ENCODE peak calls at places on chromosomes 13 and 19, in ten cellular contexts. One of them, this sample, is unnamed.

GRCh38 chr13:73898276-73898675 is 235.9 kb downstream of the KLF12 start:
- DNase-seq in ovary: no peak
- DNase-seq in NCI-H82: no peak
- DNase-seq in ascending aorta: no peak
- DNase-seq in T-helper 17 cell: no peak
- DNase-seq in SK-MEL-5: no peak
- DNase-seq in glutamatergic neuron: no peak
- DNase-seq in GM04503: no peak
- DNase-seq in GM19239: no peak
- DNase-seq in WTC11: no peak
- DNase-seq in this sample: no peak

GRCh38 chr19:13001502-13002388 is 6.5 kb downstream of the NFIX start:
- DNase-seq in ovary: peak; percentile 87
- DNase-seq in NCI-H82: no peak
- DNase-seq in ascending aorta: peak; percentile 85
- DNase-seq in T-helper 17 cell: no peak
- DNase-seq in SK-MEL-5: no peak
- DNase-seq in glutamatergic neuron: no peak
- DNase-seq in GM04503: no peak
- DNase-seq in GM19239: no peak
- DNase-seq in WTC11: no peak
- DNase-seq in this sample: no peak

GRCh38 chr13:58043971-58044370 is 412.4 kb downstream of the PCDH17 start:
- DNase-seq in ovary: no peak
- DNase-seq in NCI-H82: no peak
- DNase-seq in ascending aorta: no peak
- DNase-seq in T-helper 17 cell: no peak
- DNase-seq in SK-MEL-5: no peak
- DNase-seq in glutamatergic neuron: no peak
- DNase-seq in GM04503: no peak
- DNase-seq in GM19239: no peak
- DNase-seq in WTC11: no peak
- DNase-seq in this sample: no peak

GRCh38 chr13:30382836-30383525 is 39.3 kb upstream of the UBE2L5 start:
- DNase-seq in ovary: no peak
- DNase-seq in NCI-H82: peak; percentile 90
- DNase-seq in ascending aorta: peak; percentile 50
- DNase-seq in T-helper 17 cell: no peak
- DNase-seq in SK-MEL-5: no peak
- DNase-seq in glutamatergic neuron: no peak
- DNase-seq in GM04503: no peak
- DNase-seq in GM19239: no peak
- DNase-seq in WTC11: no peak
- DNase-seq in this sample: no peak

GRCh38 chr13:114064516-114065140 is 67.8 kb downstream of the RASA3 start:
- DNase-seq in ovary: peak; percentile 68
- DNase-seq in NCI-H82: no peak
- DNase-seq in ascending aorta: no peak
- DNase-seq in T-helper 17 cell: no peak
- DNase-seq in SK-MEL-5: peak; percentile 99
- DNase-seq in glutamatergic neuron: no peak
- DNase-seq in GM04503: no peak
- DNase-seq in GM19239: no peak
- DNase-seq in WTC11: no peak
- DNase-seq in this sample: no peak

GRCh38 chr13:49444517-49445395 is 682 bp downstream of the SETDB2 start:
- DNase-seq in ovary: no peak
- DNase-seq in NCI-H82: no peak
- DNase-seq in ascending aorta: no peak
- DNase-seq in T-helper 17 cell: no peak
- DNase-seq in SK-MEL-5: peak; percentile 92
- DNase-seq in glutamatergic neuron: no peak
- DNase-seq in GM04503: peak; percentile 46
- DNase-seq in GM19239: no peak
- DNase-seq in WTC11: no peak
- DNase-seq in this sample: no peak

GRCh38 chr13:41053384-41053826 is 7.9 kb upstream of the WBP4 start:
- DNase-seq in ovary: no peak
- DNase-seq in NCI-H82: no peak
- DNase-seq in ascending aorta: peak; percentile 71
- DNase-seq in T-helper 17 cell: no peak
- DNase-seq in SK-MEL-5: no peak
- DNase-seq in glutamatergic neuron: no peak
- DNase-seq in GM04503: peak; percentile 72
- DNase-seq in GM19239: no peak
- DNase-seq in WTC11: no peak
- DNase-seq in this sample: no peak

GRCh38 chr19:49809155-49809986 is 3.7 kb downstream of the FUZ start:
- DNase-seq in ovary: no peak
- DNase-seq in NCI-H82: no peak
- DNase-seq in ascending aorta: peak; percentile 80
- DNase-seq in T-helper 17 cell: peak; percentile 53
- DNase-seq in SK-MEL-5: peak; percentile 52
- DNase-seq in glutamatergic neuron: peak; percentile 65
- DNase-seq in GM04503: no peak
- DNase-seq in GM19239: no peak
- DNase-seq in WTC11: peak; percentile 67
- DNase-seq in this sample: no peak

GRCh38 chr13:27549406-27549981 is 70.8 kb downstream of the LNX2 start:
- DNase-seq in ovary: no peak
- DNase-seq in NCI-H82: no peak
- DNase-seq in ascending aorta: no peak
- DNase-seq in T-helper 17 cell: no peak
- DNase-seq in SK-MEL-5: no peak
- DNase-seq in glutamatergic neuron: no peak
- DNase-seq in GM04503: no peak
- DNase-seq in GM19239: no peak
- DNase-seq in WTC11: no peak
- DNase-seq in this sample: no peak

GRCh38 chr19:45424191-45425058 is 708 bp upstream of the ERCC1 start:
- DNase-seq in ovary: peak; percentile 63
- DNase-seq in NCI-H82: peak; percentile 74
- DNase-seq in ascending aorta: peak; percentile 94
- DNase-seq in T-helper 17 cell: no peak
- DNase-seq in SK-MEL-5: peak; percentile 91
- DNase-seq in glutamatergic neuron: no peak
- DNase-seq in GM04503: peak; percentile 80
- DNase-seq in GM19239: no peak
- DNase-seq in WTC11: peak; percentile 60
- DNase-seq in this sample: no peak

GRCh38 chr13:44969858-44970484 is 19.3 kb downstream of the NUFIP1 start:
- DNase-seq in ovary: no peak
- DNase-seq in NCI-H82: peak; percentile 69
- DNase-seq in ascending aorta: no peak
- DNase-seq in T-helper 17 cell: no peak
- DNase-seq in SK-MEL-5: peak; percentile 71
- DNase-seq in glutamatergic neuron: no peak
- DNase-seq in GM04503: peak; percentile 22
- DNase-seq in GM19239: no peak
- DNase-seq in WTC11: no peak
- DNase-seq in this sample: no peak

GRCh38 chr19:13281567-13282291 is 131.5 kb downstream of the IER2 start:
- DNase-seq in ovary: no peak
- DNase-seq in NCI-H82: peak; percentile 38
- DNase-seq in ascending aorta: no peak
- DNase-seq in T-helper 17 cell: no peak
- DNase-seq in SK-MEL-5: no peak
- DNase-seq in glutamatergic neuron: peak; percentile 34
- DNase-seq in GM04503: no peak
- DNase-seq in GM19239: no peak
- DNase-seq in WTC11: no peak
- DNase-seq in this sample: no peak

GRCh38 chr19:38413416-38413815 is 10.5 kb downstream of the FAM98C start:
- DNase-seq in ovary: no peak
- DNase-seq in NCI-H82: no peak
- DNase-seq in ascending aorta: no peak
- DNase-seq in T-helper 17 cell: no peak
- DNase-seq in SK-MEL-5: no peak
- DNase-seq in glutamatergic neuron: no peak
- DNase-seq in GM04503: no peak
- DNase-seq in GM19239: no peak
- DNase-seq in WTC11: no peak
- DNase-seq in this sample: no peak